ENCODE peak calls at places on chromosomes 11 and 22, in five cellular contexts. One of them, this sample, is unnamed.

GRCh38 chr22:29797351-29797750 is 30.2 kb downstream of the UQCR10 start:
- DNase-seq in lung: no peak
- DNase-seq in IMR-90: no peak
- DNase-seq in KBM-7: no peak
- DNase-seq in cardiac muscle cell: no peak
- DNase-seq in this sample: no peak

GRCh38 chr22:38724926-38725571 is 19.3 kb downstream of the GTPBP1 start:
- DNase-seq in cardiac muscle cell: peak; percentile 56
- DNase-seq in lung: no peak
- DNase-seq in IMR-90: peak; percentile 41
- DNase-seq in KBM-7: peak; percentile 58
- DNase-seq in this sample: no peak

GRCh38 chr22:19471572-19471971 is 7.4 kb downstream of the UFD1 start:
- DNase-seq in IMR-90: no peak
- DNase-seq in cardiac muscle cell: no peak
- DNase-seq in KBM-7: no peak
- DNase-seq in lung: no peak
- DNase-seq in this sample: no peak

GRCh38 chr11:59551651-59552521 is 40.5 kb downstream of the OR4D9 start:
- DNase-seq in lung: no peak
- DNase-seq in cardiac muscle cell: peak; percentile 39
- DNase-seq in KBM-7: no peak
- DNase-seq in IMR-90: peak; percentile 90
- DNase-seq in this sample: no peak

GRCh38 chr11:104534268-104534667 is 364.0 kb downstream of the CASP12 start:
- DNase-seq in cardiac muscle cell: no peak
- DNase-seq in lung: no peak
- DNase-seq in IMR-90: peak; percentile 89
- DNase-seq in KBM-7: no peak
- DNase-seq in this sample: no peak

GRCh38 chr11:75022759-75023396 is 34.1 kb downstream of the NEU3 start:
- DNase-seq in IMR-90: peak; percentile 84
- DNase-seq in KBM-7: peak; percentile 91
- DNase-seq in cardiac muscle cell: peak; percentile 78
- DNase-seq in lung: peak; percentile 72
- DNase-seq in this sample: peak; percentile 48

GRCh38 chr11:115961168-115962003 is 457.2 kb upstream of the CADM1 start:
- DNase-seq in cardiac muscle cell: no peak
- DNase-seq in IMR-90: no peak
- DNase-seq in lung: no peak
- DNase-seq in KBM-7: no peak
- DNase-seq in this sample: no peak

GRCh38 chr11:62030071-62030684 is 62.7 kb upstream of the FTH1 start:
- DNase-seq in IMR-90: no peak
- DNase-seq in KBM-7: no peak
- DNase-seq in cardiac muscle cell: no peak
- DNase-seq in lung: no peak
- DNase-seq in this sample: peak; percentile 80

GRCh38 chr11:78698612-78699011 is 123.9 kb upstream of the NARS2 start:
- DNase-seq in KBM-7: no peak
- DNase-seq in lung: no peak
- DNase-seq in IMR-90: peak; percentile 80
- DNase-seq in cardiac muscle cell: no peak
- DNase-seq in this sample: no peak

GRCh38 chr11:87662287-87662686 is 513.0 kb downstream of the RAB38 start:
- DNase-seq in cardiac muscle cell: no peak
- DNase-seq in IMR-90: no peak
- DNase-seq in KBM-7: no peak
- DNase-seq in lung: no peak
- DNase-seq in this sample: no peak

GRCh38 chr11:87466228-87466627 is 428.5 kb downstream of the TMEM135 start:
- DNase-seq in cardiac muscle cell: no peak
- DNase-seq in KBM-7: no peak
- DNase-seq in lung: peak; percentile 30
- DNase-seq in IMR-90: peak; percentile 55
- DNase-seq in this sample: no peak

GRCh38 chr22:27971926-27972325 is 52.9 kb upstream of the PITPNB start:
- DNase-seq in IMR-90: peak; percentile 26
- DNase-seq in KBM-7: no peak
- DNase-seq in cardiac muscle cell: no peak
- DNase-seq in lung: no peak
- DNase-seq in this sample: no peak

GRCh38 chr22:17012267-17012666 is 4.2 kb upstream of the GAB4 start:
- DNase-seq in cardiac muscle cell: no peak
- DNase-seq in lung: no peak
- DNase-seq in IMR-90: no peak
- DNase-seq in KBM-7: no peak
- DNase-seq in this sample: no peak

GRCh38 chr11:62732830-62733229 is 4.5 kb downstream of the TTC9C start:
- DNase-seq in KBM-7: peak; percentile 77
- DNase-seq in lung: no peak
- DNase-seq in cardiac muscle cell: no peak
- DNase-seq in IMR-90: peak; percentile 36
- DNase-seq in this sample: no peak

GRCh38 chr22:32558681-32559355 is 84.2 kb downstream of the FBXO7 start:
- DNase-seq in lung: peak; percentile 55
- DNase-seq in cardiac muscle cell: no peak
- DNase-seq in KBM-7: no peak
- DNase-seq in IMR-90: peak; percentile 79
- DNase-seq in this sample: no peak

GRCh38 chr11:96264364-96264763 is 78.6 kb downstream of the MAML2 start:
- DNase-seq in KBM-7: no peak
- DNase-seq in IMR-90: no peak
- DNase-seq in lung: no peak
- DNase-seq in cardiac muscle cell: no peak
- DNase-seq in this sample: no peak

GRCh38 chr11:65417221-65417701 is 5.3 kb upstream of the NEAT1 start:
- DNase-seq in lung: no peak
- DNase-seq in IMR-90: no peak
- DNase-seq in KBM-7: peak; percentile 69
- DNase-seq in cardiac muscle cell: no peak
- DNase-seq in this sample: no peak

GRCh38 chr11:100706179-100706578 is 19.1 kb downstream of the ARHGAP42 start:
- DNase-seq in IMR-90: peak; percentile 11
- DNase-seq in lung: no peak
- DNase-seq in cardiac muscle cell: no peak
- DNase-seq in KBM-7: no peak
- DNase-seq in this sample: no peak

GRCh38 chr22:24695958-24696511 is 78.5 kb downstream of the PIWIL3 start:
- DNase-seq in KBM-7: peak; percentile 18
- DNase-seq in lung: peak; percentile 76
- DNase-seq in IMR-90: peak; percentile 69
- DNase-seq in cardiac muscle cell: peak; percentile 42
- DNase-seq in this sample: no peak

GRCh38 chr11:100831929-100832480 is 144.9 kb downstream of the ARHGAP42 start:
- DNase-seq in lung: no peak
- DNase-seq in KBM-7: no peak
- DNase-seq in cardiac muscle cell: no peak
- DNase-seq in IMR-90: no peak
- DNase-seq in this sample: no peak

GRCh38 chr11:67731583-67731982 is 57.2 kb upstream of the ALDH3B2 start:
- DNase-seq in KBM-7: no peak
- DNase-seq in cardiac muscle cell: no peak
- DNase-seq in lung: no peak
- DNase-seq in IMR-90: no peak
- DNase-seq in this sample: no peak

GRCh38 chr11:112087212-112087611 is 539 bp downstream of the SDHD start:
- DNase-seq in cardiac muscle cell: no peak
- DNase-seq in lung: no peak
- DNase-seq in IMR-90: no peak
- DNase-seq in KBM-7: no peak
- DNase-seq in this sample: no peak

GRCh38 chr11:123645576-123645975 is 8.8 kb downstream of the SCN3B start:
- DNase-seq in KBM-7: no peak
- DNase-seq in IMR-90: no peak
- DNase-seq in lung: no peak
- DNase-seq in cardiac muscle cell: no peak
- DNase-seq in this sample: no peak

GRCh38 chr22:29621761-29622526 is 18.5 kb downstream of the NF2 start:
- DNase-seq in IMR-90: peak; percentile 97
- DNase-seq in cardiac muscle cell: no peak
- DNase-seq in lung: no peak
- DNase-seq in KBM-7: peak; percentile 33
- DNase-seq in this sample: no peak

GRCh38 chr22:38862375-38863329 is 9.4 kb downstream of the CBX6 start:
- DNase-seq in IMR-90: no peak
- DNase-seq in cardiac muscle cell: peak; percentile 40
- DNase-seq in lung: no peak
- DNase-seq in KBM-7: peak; percentile 16
- DNase-seq in this sample: no peak

GRCh38 chr11:85810521-85810870 is 445 bp downstream of the SYTL2 start:
- DNase-seq in lung: no peak
- DNase-seq in IMR-90: no peak
- DNase-seq in cardiac muscle cell: no peak
- DNase-seq in KBM-7: no peak
- DNase-seq in this sample: no peak

GRCh38 chr11:102283088-102283487 is 34.2 kb upstream of the BIRC3 start:
- DNase-seq in IMR-90: peak; percentile 47
- DNase-seq in cardiac muscle cell: no peak
- DNase-seq in lung: no peak
- DNase-seq in KBM-7: no peak
- DNase-seq in this sample: no peak

GRCh38 chr11:71477637-71478011 is 24.6 kb downstream of the NADSYN1 start:
- DNase-seq in cardiac muscle cell: no peak
- DNase-seq in lung: no peak
- DNase-seq in KBM-7: no peak
- DNase-seq in IMR-90: no peak
- DNase-seq in this sample: peak; percentile 33

GRCh38 chr11:293852-294661 is 5.1 kb downstream of the PGGHG start:
- DNase-seq in cardiac muscle cell: no peak
- DNase-seq in KBM-7: no peak
- DNase-seq in IMR-90: no peak
- DNase-seq in lung: no peak
- DNase-seq in this sample: no peak

GRCh38 chr11:12973529-12974181 is 35.5 kb upstream of the RASSF10 start:
- DNase-seq in IMR-90: no peak
- DNase-seq in cardiac muscle cell: no peak
- DNase-seq in lung: no peak
- DNase-seq in KBM-7: no peak
- DNase-seq in this sample: no peak

GRCh38 chr22:19806213-19807160 is 45.9 kb downstream of the TBX1 start:
- DNase-seq in lung: peak; percentile 74
- DNase-seq in IMR-90: no peak
- DNase-seq in cardiac muscle cell: no peak
- DNase-seq in KBM-7: no peak
- DNase-seq in this sample: no peak

GRCh38 chr22:50703726-50704509 is 31.3 kb downstream of the SHANK3 start:
- DNase-seq in lung: no peak
- DNase-seq in KBM-7: no peak
- DNase-seq in cardiac muscle cell: no peak
- DNase-seq in IMR-90: no peak
- DNase-seq in this sample: no peak